ENCODE peak calls at places on chromosomes 3 and 15, in four cellular contexts. Y is H1, E is HepG2, H is GM12878. I is an unnamed sample.

GRCh38 chr3:14925729-14926591 is 21.4 kb upstream of the NR2C2 start:
- DNase-seq in Y (peak), E (peak), H (no peak), I (peak)

GRCh38 chr3:68256635-68257034 is 602.2 kb upstream of the SUCLG2 start:
- DNase-seq in Y (no peak), E (no peak), H (no peak), I (no peak)

GRCh38 chr15:40845511-40846284 is 1.9 kb downstream of the SPINT1 start:
- DNase-seq in Y (no peak), E (peak), H (no peak), I (no peak)

GRCh38 chr3:49799105-49799504 is 568 bp downstream of the CDHR4 start:
- DNase-seq in Y (no peak), E (no peak), H (no peak), I (no peak)

GRCh38 chr15:63933522-63933921 is 99.8 kb upstream of the HERC1 start:
- DNase-seq in Y (no peak), E (no peak), H (no peak), I (no peak)

GRCh38 chr3:10505050-10505790 is at the start of gene ATP2B2:
- DNase-seq in Y (peak), E (no peak), H (no peak), I (no peak)

GRCh38 chr3:54756330-54756731 is 171.5 kb downstream of the LRTM1 start:
- DNase-seq in Y (no peak), E (no peak), H (no peak), I (no peak)

GRCh38 chr3:124246949-124247348 is 255.0 kb upstream of the ROPN1 start:
- DNase-seq in Y (no peak), E (peak), H (no peak), I (peak)

GRCh38 chr3:171772427-171773056 is 37.7 kb downstream of the PLD1 start:
- DNase-seq in Y (no peak), E (peak), H (no peak), I (peak)

GRCh38 chr3:62007036-62007435 is 366.3 kb downstream of the FEZF2 start:
- DNase-seq in Y (no peak), E (no peak), H (no peak), I (no peak)

GRCh38 chr15:96330064-96330449 is 443 bp upstream of the NR2F2 start:
- DNase-seq in Y (peak), E (no peak), H (no peak), I (no peak)

GRCh38 chr15:98799991-98800390 is 151.7 kb downstream of the IGF1R start:
- DNase-seq in Y (no peak), E (no peak), H (no peak), I (no peak)

GRCh38 chr15:50487287-50487686 is 59.2 kb downstream of the USP50 start:
- DNase-seq in Y (no peak), E (no peak), H (peak), I (no peak)

GRCh38 chr3:54056521-54056920 is 65.8 kb upstream of the CACNA2D3 start:
- DNase-seq in Y (no peak), E (no peak), H (no peak), I (no peak)

GRCh38 chr3:150377601-150378466 is 30.3 kb upstream of the TSC22D2 start:
- DNase-seq in Y (no peak), E (no peak), H (no peak), I (no peak)

GRCh38 chr15:51755790-51756189 is 4.4 kb downstream of the TMOD2 start:
- DNase-seq in Y (no peak), E (no peak), H (no peak), I (no peak)

GRCh38 chr15:60634815-60635214 is 155.9 kb upstream of the ICE2 start:
- DNase-seq in Y (no peak), E (no peak), H (no peak), I (no peak)
- TF ChIP-seq HDAC6 in Y (no peak), E (no peak), H (no peak), I (no peak)

GRCh38 chr15:55270301-55270700 is 19.3 kb downstream of the RAB27A start:
- DNase-seq in Y (no peak), E (no peak), H (no peak), I (no peak)

GRCh38 chr15:55266547-55266946 is 23.1 kb downstream of the RAB27A start:
- DNase-seq in Y (no peak), E (no peak), H (no peak), I (no peak)

GRCh38 chr15:55268054-55268695 is 21.4 kb downstream of the RAB27A start:
- DNase-seq in Y (no peak), E (no peak), H (no peak), I (no peak)

DNA sequence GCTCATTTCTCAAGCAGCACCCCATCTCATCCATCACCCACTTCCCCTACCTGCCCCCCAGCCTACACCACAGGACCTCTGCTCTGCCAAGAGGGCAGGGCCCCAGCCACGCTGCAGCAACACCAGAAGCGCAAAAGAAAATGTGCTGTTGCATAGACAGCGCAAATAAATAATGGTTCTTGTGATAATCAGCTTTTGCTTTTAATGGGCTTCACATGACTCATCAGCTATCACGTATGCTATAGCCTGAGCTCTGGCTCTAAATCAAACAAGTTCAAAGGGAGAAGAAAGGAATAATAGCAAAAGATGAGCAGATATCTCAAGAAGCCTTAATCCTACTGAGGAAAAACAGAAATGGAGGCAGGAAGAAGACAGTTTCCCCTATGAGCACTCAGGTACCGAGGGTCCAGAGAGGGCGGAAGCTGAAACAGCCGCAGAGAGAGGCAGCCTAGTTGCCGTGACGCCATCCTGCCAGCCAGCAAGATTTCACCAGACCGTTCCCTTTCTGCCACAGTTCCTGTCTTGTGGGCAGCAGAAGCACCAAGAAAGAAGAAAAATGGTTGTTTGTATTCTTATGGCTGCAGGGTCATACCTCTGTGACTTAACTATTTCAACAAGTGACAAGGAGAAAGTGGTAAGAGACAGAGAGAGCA is 22.1 kb downstream of the RAB27A start:
- DNase-seq in Y (no peak), E (no peak), H (no peak), I (no peak)
- TF ChIP-seq HDAC6 in Y (no peak), E (no peak), H (no peak), I (no peak)

GRCh38 chr15:101590785-101591184 is 61.4 kb downstream of the TM2D3 start:
- DNase-seq in Y (no peak), E (no peak), H (no peak), I (no peak)
- TF ChIP-seq HDAC6 in Y (no peak), E (no peak), H (no peak), I (no peak)

GRCh38 chr3:162569314-162569713 is 1072.7 kb downstream of the OTOL1 start:
- DNase-seq in Y (no peak), E (peak), H (no peak), I (no peak)
- TF ChIP-seq HDAC6 in Y (no peak), E (no peak), H (no peak), I (no peak)

GRCh38 chr3:52685285-52685704 is 418 bp downstream of the PBRM1 start:
- DNase-seq in Y (no peak), E (peak), H (no peak), I (no peak)
- TF ChIP-seq HDAC6 in Y (no peak), E (no peak), H (peak), I (no peak)

GRCh38 chr3:181417748-181418147 is 294.0 kb upstream of the SOX2 start:
- DNase-seq in Y (no peak), E (no peak), H (no peak), I (no peak)
- TF ChIP-seq HDAC6 in Y (no peak), E (no peak), H (no peak), I (no peak)

GRCh38 chr15:101407439-101407838 is 82.1 kb downstream of the PCSK6 start:
- DNase-seq in Y (peak), E (no peak), H (peak), I (no peak)
- TF ChIP-seq HDAC6 in Y (no peak), E (no peak), H (no peak), I (no peak)

I was measured in K562.